ENCODE peak calls at places on chromosomes 16 and 17, in eight cellular contexts. B, E, P, S, M, Z, Q and D are unnamed samples.

GRCh38 chr16:88737298-88738166 is 31.2 kb downstream of the CTU2 start:
- DNase-seq in Q (peak; percentile 80), B (peak; percentile 77), M (peak; percentile 88), Z (peak; percentile 70), S (peak; percentile 81), P (peak; percentile 71), E (peak; percentile 58), D (peak; percentile 73)

GRCh38 chr17:28008526-28008925 is 34.0 kb upstream of the NLK start:
- DNase-seq in E (peak; percentile 50), P (peak; percentile 61), Q (peak; percentile 46), M (peak; percentile 84), Z (peak; percentile 66), S (no peak), B (no peak), D (no peak)

GRCh38 chr16:71709231-71709781 is 15.2 kb downstream of the PHLPP2 start:
- DNase-seq in P (no peak), Z (peak; percentile 32), E (no peak), M (no peak), B (no peak), Q (no peak), S (no peak), D (no peak)

GRCh38 chr16:90046122-90046970 is 27.1 kb upstream of the DBNDD1 start:
- DNase-seq in E (no peak), B (no peak), S (no peak), Z (no peak), P (no peak), Q (no peak), M (no peak), D (no peak)

GRCh38 chr17:41965694-41966375 is 760 bp upstream of the CNP start:
- DNase-seq in E (peak; percentile 92), Z (peak; percentile 38), B (peak; percentile 63), P (peak; percentile 47), Q (peak; percentile 89), M (peak; percentile 82), S (peak; percentile 41), D (peak; percentile 72)

GRCh38 chr17:34151081-34151480 is 104.0 kb upstream of the CCL2 start:
- DNase-seq in E (no peak), M (no peak), B (no peak), Z (no peak), S (no peak), Q (no peak), P (no peak), D (no peak)

GRCh38 chr16:78432451-78432850 is 333.0 kb downstream of the WWOX start:
- DNase-seq in Z (no peak), E (no peak), P (no peak), M (no peak), Q (no peak), S (no peak), B (no peak), D (no peak)

GRCh38 chr17:27343294-27343693 is 49.4 kb downstream of the WSB1 start:
- DNase-seq in Z (no peak), S (no peak), Q (no peak), E (no peak), M (no peak), P (no peak), B (no peak), D (no peak)

GRCh38 chr17:63911657-63912100 is 621 bp upstream of the CSHL1 start:
- DNase-seq in Q (peak; percentile 40), S (peak; percentile 54), M (peak; percentile 87), Z (peak; percentile 8), P (peak; percentile 24), B (peak; percentile 61), E (no peak), D (peak; percentile 59)

GRCh38 chr17:39706383-39706782 is 6.5 kb downstream of the ERBB2 start:
- DNase-seq in Z (no peak), B (no peak), P (no peak), E (no peak), S (no peak), Q (no peak), M (no peak), D (no peak)

GRCh38 chr16:22816475-22816874 is 2.5 kb downstream of the HS3ST2 start:
- DNase-seq in Z (no peak), M (no peak), E (no peak), S (no peak), B (no peak), P (no peak), Q (no peak), D (no peak)

GRCh38 chr17:61635913-61636432 is 45.0 kb upstream of the NACA2 start:
- DNase-seq in S (peak; percentile 50), M (peak; percentile 66), P (peak; percentile 54), Q (peak; percentile 50), Z (peak; percentile 66), E (peak; percentile 10), B (no peak), D (peak; percentile 12)

GRCh38 chr17:731943-732787 is at the start of gene TLCD3A:
- DNase-seq in E (peak; percentile 75), Q (peak; percentile 87), M (peak; percentile 74), S (peak; percentile 21), Z (peak; percentile 55), B (peak; percentile 82), P (peak; percentile 40), D (peak; percentile 64)

GRCh38 chr17:20046629-20047028 is 37.5 kb downstream of the SPECC1 start:
- DNase-seq in P (no peak), Z (no peak), E (no peak), B (no peak), S (no peak), Q (no peak), M (no peak), D (no peak)

GRCh38 chr16:75074920-75075687 is 41.5 kb downstream of the LDHD start:
- DNase-seq in E (no peak), Z (no peak), S (peak; percentile 85), M (no peak), B (no peak), Q (peak; percentile 58), P (no peak), D (peak; percentile 80)

GRCh38 chr16:77043076-77043475 is 147.9 kb upstream of the MON1B start:
- DNase-seq in B (no peak), Q (no peak), P (no peak), S (no peak), M (no peak), E (no peak), Z (no peak), D (no peak)

GRCh38 chr17:39822051-39822450 is 42.1 kb downstream of the IKZF3 start:
- DNase-seq in S (no peak), P (no peak), B (no peak), Q (no peak), E (no peak), Z (no peak), M (no peak), D (no peak)

GRCh38 chr17:63190821-63191220 is 224.8 kb downstream of the TANC2 start:
- DNase-seq in B (no peak), S (no peak), M (no peak), Z (no peak), P (no peak), Q (no peak), E (no peak), D (no peak)

GRCh38 chr17:42997984-42998938 is at the start of gene RPL27:
- DNase-seq in P (peak; percentile 99), B (peak; percentile 98), Z (peak; percentile 100), Q (peak; percentile 99), M (peak; percentile 93), E (peak; percentile 98), S (peak; percentile 99), D (peak; percentile 96)

GRCh38 chr17:42992872-42993271 is 5.3 kb upstream of the RPL27 start:
- DNase-seq in M (no peak), P (no peak), Q (no peak), S (no peak), B (no peak), Z (no peak), E (no peak), D (no peak)

GRCh38 chr17:42999003-42999525 is 845 bp downstream of the RPL27 start:
- DNase-seq in B (no peak), M (no peak), E (no peak), P (no peak), S (no peak), Q (no peak), Z (no peak), D (no peak)

DNA sequence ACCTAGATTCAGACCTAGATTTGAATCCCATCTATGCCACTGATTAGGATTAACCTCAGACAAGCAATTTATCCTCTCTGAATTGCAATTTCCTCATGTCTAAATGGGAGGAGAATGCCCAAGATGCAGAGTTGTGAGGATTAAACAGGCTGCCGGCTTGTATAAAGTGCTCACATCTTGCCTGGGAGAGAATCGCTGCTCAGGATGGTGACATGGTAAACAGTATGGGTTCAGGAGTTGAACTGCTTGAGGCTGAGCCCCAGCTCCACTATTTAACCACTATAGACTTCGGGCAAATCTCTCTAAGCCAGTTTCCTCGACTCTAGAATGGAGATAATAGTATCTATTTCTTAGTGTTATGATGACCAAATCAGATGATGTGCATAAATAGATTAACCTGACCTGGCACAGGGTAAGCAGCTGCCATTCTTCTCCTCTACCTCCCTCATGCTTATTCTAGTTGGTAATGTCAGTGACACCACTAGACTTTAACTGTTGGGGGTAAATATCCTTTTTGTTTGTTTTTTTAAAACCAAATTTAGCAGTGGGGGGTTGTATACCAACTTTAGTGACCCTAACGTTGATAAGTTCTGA is 732 bp upstream of the RPL27 start:
- DNase-seq in Z (no peak), M (no peak), Q (no peak), B (no peak), S (no peak), P (no peak), E (no peak), D (no peak)
- H3K4me3 ChIP-seq in Z (peak overlapping the region; percentile 12), M (peak overlapping the region; percentile 14), Q (peak overlapping the region; percentile 27), B (no peak overlapping the region), S (peak overlapping the region; percentile 54), P (peak overlapping the region; percentile 54), E (peak overlapping the region; percentile 12), D (no peak overlapping the region)

DNA sequence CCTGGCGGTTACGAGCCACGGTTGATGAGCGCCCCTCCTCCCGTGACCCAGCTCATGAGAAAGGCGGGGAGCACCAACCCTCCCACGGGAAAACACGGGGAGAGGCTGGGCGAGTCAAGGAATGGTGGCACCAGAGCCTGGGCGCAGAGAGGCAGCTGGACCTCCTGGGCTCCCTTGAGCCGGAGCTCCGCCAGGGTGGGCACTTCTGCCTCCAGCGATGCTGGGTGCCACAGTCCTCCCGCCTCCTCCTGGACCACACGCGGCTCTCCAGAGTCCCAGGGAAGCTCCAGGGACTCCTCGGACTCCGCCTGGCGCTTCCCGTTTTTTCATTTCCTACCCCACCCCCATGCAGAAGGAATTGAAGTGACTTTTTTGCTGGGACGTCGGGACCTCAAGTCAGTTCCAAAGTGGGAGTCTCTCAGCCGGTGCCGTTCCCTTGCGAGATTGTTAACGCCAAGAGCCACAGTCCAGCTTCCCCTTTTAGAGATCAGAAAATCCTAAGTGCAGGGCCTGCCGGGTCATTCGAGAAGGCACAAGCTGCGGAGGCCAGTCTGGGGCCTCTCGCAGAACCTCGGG is 6.6 kb upstream of the CBX8 start:
- DNase-seq in B (no peak), Q (no peak), Z (no peak), S (no peak), P (no peak), E (no peak), M (no peak), D (no peak)
- H3K27me3 ChIP-seq in B (peaks cover 41% of the 10 kb centered on the region), Q (peaks cover 92% of the 10 kb centered on the region), Z (peaks cover 100% of the 10 kb centered on the region), S (peaks cover 64% of the 10 kb centered on the region), P (peaks cover 96% of the 10 kb centered on the region), E (peaks cover 78% of the 10 kb centered on the region), M (peaks cover 99% of the 10 kb centered on the region), D (peaks cover 99% of the 10 kb centered on the region)

GRCh38 chr16:14510939-14511797 is 118.9 kb downstream of the PARN start:
- DNase-seq in E (no peak), S (no peak), P (peak; percentile 44), M (no peak), B (no peak), Z (peak; percentile 74), Q (no peak), D (no peak)
- H3K4me3 ChIP-seq in E (no peak overlapping the region), S (no peak overlapping the region), P (no peak overlapping the region), M (no peak overlapping the region), B (no peak overlapping the region), Z (no peak overlapping the region), Q (no peak overlapping the region), D (no peak overlapping the region)

GRCh38 chr17:79046501-79047280 is 22.7 kb downstream of the C1QTNF1 start:
- DNase-seq in B (no peak), P (peak; percentile 95), E (no peak), Z (no peak), Q (no peak), M (no peak), S (no peak), D (no peak)
- H3K27me3 ChIP-seq in B (no peaks in the 10 kb centered on the region), P (no peaks in the 10 kb centered on the region), E (no peaks in the 10 kb centered on the region), Z (no peaks in the 10 kb centered on the region), Q (no peaks in the 10 kb centered on the region), M (peaks cover 2% of the 10 kb centered on the region), S (no peaks in the 10 kb centered on the region), D (no peaks in the 10 kb centered on the region)